ENCODE peak calls at places on chromosomes 5 and 9, in eight cellular contexts. G is esophagus squamous epithelium, B is activated B cell treated with CpG ODN at 0.5 μM for 24 hours, N is IMR-90, M is GM23338, L is OCI-LY7, Y is sigmoid colon, R is A549. T is an unnamed sample.

GRCh38 chr5:176365663-176366574 is 632 bp downstream of the ARL10 start:
- DNase-seq in L (no peak), N (peak; percentile 55), M (peak; percentile 83), G (no peak), B (no peak), Y (peak; percentile 74), R (no peak), T (peak; percentile 16)

GRCh38 chr5:54561646-54562045 is 44.1 kb downstream of the SNX18 start:
- DNase-seq in R (no peak), Y (no peak), L (no peak), G (no peak), B (no peak), N (no peak), M (no peak), T (no peak)

GRCh38 chr9:78070530-78070929 is 38.9 kb upstream of the GNAQ start:
- DNase-seq in R (no peak), M (no peak), L (no peak), N (no peak), Y (no peak), B (no peak), G (no peak), T (no peak)

GRCh38 chr9:133420392-133420827 is 1.8 kb upstream of the ADAMTS13 start:
- DNase-seq in B (no peak), N (no peak), R (peak; percentile 23), Y (no peak), M (peak; percentile 62), G (no peak), L (peak; percentile 90), T (no peak)

GRCh38 chr5:122050959-122051358 is 27.1 kb downstream of the LOX start:
- DNase-seq in N (no peak), G (no peak), L (no peak), B (no peak), R (no peak), Y (no peak), M (no peak), T (no peak)

GRCh38 chr5:27511061-27511460 is 472.7 kb upstream of the CDH9 start:
- DNase-seq in B (no peak), M (no peak), Y (no peak), N (no peak), L (no peak), R (no peak), G (no peak), T (no peak)

GRCh38 chr9:89606567-89607311 is 1.9 kb downstream of the GADD45G start:
- DNase-seq in M (peak; percentile 43), Y (no peak), R (no peak), N (peak; percentile 28), L (no peak), G (no peak), B (no peak), T (no peak)

GRCh38 chr9:21070171-21070571 is 7.6 kb downstream of the IFNB1 start:
- DNase-seq in N (peak; percentile 98), R (peak; percentile 76), M (peak; percentile 49), Y (peak; percentile 80), B (no peak), L (no peak), G (no peak), T (peak; percentile 72)

GRCh38 chr5:171945476-171945875 is 61.0 kb downstream of the FBXW11 start:
- DNase-seq in N (no peak), R (no peak), M (no peak), L (no peak), B (no peak), G (no peak), Y (no peak), T (no peak)

GRCh38 chr5:161030219-161030618 is 178.2 kb upstream of the ATP10B start:
- DNase-seq in R (no peak), M (no peak), Y (no peak), N (no peak), G (no peak), B (no peak), L (no peak), T (no peak)

GRCh38 chr5:94508421-94509148 is 109.8 kb downstream of the KIAA0825 start:
- DNase-seq in G (no peak), N (no peak), B (no peak), M (no peak), L (no peak), Y (no peak), R (no peak), T (no peak)

GRCh38 chr5:175856408-175856807 is 15.0 kb upstream of the CPLX2 start:
- DNase-seq in G (no peak), N (no peak), L (no peak), M (no peak), Y (no peak), B (no peak), R (no peak), T (no peak)

GRCh38 chr9:122176916-122177315 is 17.2 kb downstream of the MORN5 start:
- DNase-seq in B (no peak), M (no peak), L (no peak), G (no peak), N (no peak), Y (no peak), R (no peak), T (no peak)

GRCh38 chr9:80507611-80508010 is 935.8 kb downstream of the TLE4 start:
- DNase-seq in L (no peak), N (no peak), G (no peak), B (no peak), R (no peak), M (no peak), Y (no peak), T (no peak)

GRCh38 chr5:159056201-159056600 is 43.5 kb downstream of the EBF1 start:
- DNase-seq in L (no peak), Y (no peak), G (no peak), M (no peak), B (no peak), R (no peak), N (no peak), T (no peak)

GRCh38 chr9:127176631-127177030 is 54.2 kb upstream of the ANGPTL2 start:
- DNase-seq in Y (peak; percentile 51), G (no peak), M (no peak), R (no peak), B (peak; percentile 3), N (no peak), L (no peak), T (no peak)

GRCh38 chr5:35360671-35361070 is 130.4 kb upstream of the PRLR start:
- DNase-seq in N (no peak), L (no peak), G (no peak), B (no peak), R (no peak), Y (no peak), M (no peak), T (no peak)

GRCh38 chr5:135441256-135441915 is 5.8 kb downstream of the DCANP1 start:
- DNase-seq in L (no peak), R (no peak), N (no peak), G (no peak), Y (peak; percentile 63), B (no peak), M (no peak), T (no peak)

GRCh38 chr5:150836703-150837102 is 9.6 kb upstream of the IRGM start:
- DNase-seq in Y (no peak), N (no peak), M (peak; percentile 31), B (no peak), R (no peak), G (no peak), L (no peak), T (no peak)

GRCh38 chr9:3999706-4000105 is 300.2 kb downstream of the GLIS3 start:
- DNase-seq in R (no peak), G (no peak), L (no peak), Y (no peak), N (no peak), M (no peak), B (no peak), T (no peak)

GRCh38 chr9:125409637-125410521 is 148.3 kb downstream of the GAPVD1 start:
- DNase-seq in L (peak; percentile 94), G (no peak), M (peak; percentile 74), B (no peak), Y (no peak), R (peak; percentile 86), N (peak; percentile 53), T (peak; percentile 40)

GRCh38 chr5:74685979-74686631 is 1.1 kb downstream of the HEXB start:
- DNase-seq in L (peak; percentile 48), Y (no peak), G (no peak), R (no peak), N (peak; percentile 68), B (peak; percentile 19), M (no peak), T (no peak)

GRCh38 chr5:149456597-149457392 is 77.7 kb upstream of the IL17B start:
- DNase-seq in M (no peak), Y (no peak), N (no peak), R (no peak), G (no peak), B (no peak), L (no peak), T (no peak)

GRCh38 chr9:71768388-71769174 is at the start of gene CEMIP2:
- DNase-seq in M (peak; percentile 90), N (peak; percentile 86), B (peak; percentile 84), G (peak; percentile 62), L (peak; percentile 88), Y (peak; percentile 95), R (peak; percentile 89), T (peak; percentile 78)
- TF ChIP-seq CTCF in M (no peak), N (peak; percentile 63), B (no peak), G (no peak), L (no peak), Y (peak; percentile 37), R (peak; percentile 71), T (peak; percentile 31)

DNA sequence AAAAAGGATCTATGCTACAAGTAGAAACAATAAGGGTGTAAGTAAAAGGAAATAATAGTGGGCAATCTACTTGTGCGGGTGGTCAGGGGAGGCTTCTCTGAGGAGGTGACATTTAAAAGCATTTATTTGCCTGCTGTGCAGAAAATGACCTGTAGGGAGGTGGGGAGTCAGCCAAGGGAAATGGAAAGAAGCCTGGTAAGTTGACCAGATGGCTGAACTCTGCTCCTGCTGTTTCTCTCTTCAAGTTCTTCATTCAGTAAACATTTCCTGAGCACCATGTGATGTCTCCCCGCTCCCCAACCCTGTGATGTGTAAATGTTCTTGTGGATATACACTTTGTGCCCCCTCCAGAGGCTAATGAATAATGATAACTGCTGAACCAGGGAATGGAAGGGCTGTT is 9.9 kb upstream of the SPIN1 start:
- DNase-seq in G (no peak), Y (no peak), L (no peak), R (peak; percentile 11), B (no peak), M (peak; percentile 91), N (peak; percentile 17), T (no peak)
- TF ChIP-seq CTCF in G (no peak), Y (no peak), L (no peak), R (no peak), B (no peak), M (peak; percentile 52), N (peak; percentile 15), T (no peak)

DNA sequence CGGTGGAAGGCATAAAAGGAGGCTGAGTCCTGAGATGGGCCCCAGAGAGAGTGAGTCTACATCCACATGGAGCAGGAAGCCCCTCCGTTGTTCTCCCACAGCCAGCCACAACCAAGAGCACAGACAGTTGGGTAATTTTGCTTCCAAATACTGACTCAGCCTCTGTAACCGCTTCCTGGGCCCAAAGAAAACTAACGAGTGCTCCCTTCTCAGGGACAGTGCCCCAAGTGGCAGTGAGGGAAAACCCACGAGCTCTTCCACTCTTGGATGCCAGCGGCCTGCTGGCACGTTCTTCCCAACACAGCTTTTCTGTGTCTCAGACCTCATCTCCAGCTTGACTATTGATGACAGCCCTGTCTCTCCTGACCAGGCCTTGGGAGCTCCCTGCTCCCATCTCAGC is 207.6 kb downstream of the FSTL4 start:
- DNase-seq in M (peak; percentile 61), Y (no peak), R (peak; percentile 13), G (no peak), N (no peak), B (no peak), L (no peak), T (no peak)
- TF ChIP-seq CTCF in M (peak; percentile 38), Y (no peak), R (no peak), G (no peak), N (no peak), B (no peak), L (peak; percentile 37), T (no peak)

GRCh38 chr5:173602423-173602822 is 14.0 kb downstream of the BOD1 start:
- DNase-seq in L (no peak), G (no peak), N (peak; percentile 70), Y (no peak), M (peak; percentile 50), B (no peak), R (no peak), T (peak; percentile 71)
- TF ChIP-seq CTCF in L (peak; percentile 13), G (no peak), N (no peak), Y (no peak), M (peak; percentile 22), B (no peak), R (no peak), T (no peak)

T was measured in AG09319.